ENCODE peak calls at places on chromosomes 7 and 10, in seven cellular contexts. Q, T, P, N, L, V and O are unnamed samples. For H3K9me3, the result is how much of the 10 kb centered on the place peaks cover.

GRCh38 chr7:20358762-20359282 is 28.1 kb downstream of the ITGB8 start:
- DNase-seq in P (no peak), N (no peak), V (no peak), Q (no peak), L (no peak), T (no peak), O (no peak)

GRCh38 chr10:408223-408622 is 273.0 kb downstream of the ZMYND11 start:
- DNase-seq in V (no peak), Q (no peak), T (no peak), L (no peak), P (no peak), N (no peak), O (no peak)

GRCh38 chr7:142871260-142872105 is 14.1 kb downstream of the TRPV6 start:
- DNase-seq in N (peak), T (no peak), L (no peak), Q (no peak), V (no peak), P (no peak), O (no peak)

GRCh38 chr10:47020491-47020890 is 109.3 kb downstream of the PTPN20 start:
- DNase-seq in V (no peak), P (peak), T (peak), N (peak), L (peak), Q (no peak), O (no peak)

GRCh38 chr7:135238112-135238744 is 4.6 kb downstream of the STRA8 start:
- DNase-seq in Q (no peak), N (no peak), P (no peak), T (no peak), L (no peak), V (no peak), O (no peak)

GRCh38 chr10:72883861-72884260 is 9.7 kb upstream of the OIT3 start:
- DNase-seq in N (no peak), Q (no peak), T (no peak), P (no peak), L (no peak), V (no peak), O (no peak)

GRCh38 chr10:31578951-31579350 is 259.9 kb downstream of the ZEB1 start:
- DNase-seq in T (no peak), L (no peak), P (no peak), V (no peak), Q (no peak), N (no peak), O (no peak)

GRCh38 chr7:80678703-80679102 is 40.3 kb downstream of the CD36 start:
- DNase-seq in P (no peak), V (no peak), T (no peak), Q (no peak), N (no peak), L (no peak), O (no peak)

GRCh38 chr10:94320285-94320914 is 42.3 kb downstream of the NOC3L start:
- DNase-seq in T (peak), P (no peak), L (peak), Q (peak), N (peak), V (peak), O (peak)

GRCh38 chr7:5357951-5358350 is 65.7 kb downstream of the TNRC18 start:
- DNase-seq in P (no peak), L (no peak), V (no peak), N (no peak), T (no peak), Q (no peak), O (no peak)

GRCh38 chr7:23014681-23015080 is 751 bp upstream of the HYCC1 start:
- DNase-seq in Q (no peak), P (no peak), L (no peak), T (no peak), V (no peak), N (no peak), O (no peak)

GRCh38 chr10:94023909-94024308 is 30.2 kb downstream of the PLCE1 start:
- DNase-seq in N (no peak), P (no peak), V (no peak), L (peak), T (no peak), Q (no peak), O (no peak)

GRCh38 chr10:60662917-60663614 is 115.2 kb upstream of the CDK1 start:
- DNase-seq in L (peak), N (no peak), T (no peak), V (peak), Q (no peak), P (no peak), O (no peak)

GRCh38 chr10:59971915-59972314 is 65.6 kb upstream of the CCDC6 start:
- DNase-seq in T (no peak), Q (no peak), P (no peak), V (no peak), L (peak), N (no peak), O (no peak)

GRCh38 chr7:45292481-45292880 is 134.9 kb downstream of the RAMP3 start:
- DNase-seq in T (no peak), P (no peak), N (no peak), L (peak), Q (no peak), V (no peak), O (no peak)

GRCh38 chr7:73715648-73716317 is 3.7 kb downstream of the STX1A start:
- DNase-seq in P (no peak), Q (no peak), L (peak), N (no peak), T (peak), V (peak), O (no peak)

GRCh38 chr7:145016068-145016467 is 180.2 kb upstream of the TPK1 start:
- DNase-seq in L (no peak), P (no peak), T (no peak), N (no peak), V (no peak), Q (no peak), O (no peak)

GRCh38 chr10:132687181-132687892 is 98.6 kb downstream of the NKX6-2 start:
- DNase-seq in L (no peak), T (no peak), P (peak), V (no peak), N (no peak), Q (no peak), O (no peak)

GRCh38 chr10:13658256-13658655 is 71.5 kb downstream of the PRPF18 start:
- DNase-seq in P (no peak), V (no peak), L (no peak), Q (no peak), T (no peak), N (no peak), O (no peak)

GRCh38 chr10:110634527-110635209 is 9.5 kb upstream of the RBM20 start:
- DNase-seq in L (no peak), V (peak), P (peak), Q (no peak), N (no peak), T (no peak), O (no peak)

GRCh38 chr7:130893441-130893894 is 159.5 kb upstream of the KLF14 start:
- DNase-seq in T (no peak), P (peak), L (peak), N (peak), V (peak), Q (no peak), O (no peak)

GRCh38 chr7:44093102-44093641 is 10.8 kb upstream of the POLM start:
- DNase-seq in P (no peak), V (no peak), T (no peak), Q (no peak), N (no peak), L (no peak), O (no peak)

GRCh38 chr10:131312261-131312801 is 810 bp upstream of the TCERG1L start:
- DNase-seq in P (no peak), Q (no peak), T (no peak), L (peak), V (no peak), N (no peak), O (no peak)

DNA sequence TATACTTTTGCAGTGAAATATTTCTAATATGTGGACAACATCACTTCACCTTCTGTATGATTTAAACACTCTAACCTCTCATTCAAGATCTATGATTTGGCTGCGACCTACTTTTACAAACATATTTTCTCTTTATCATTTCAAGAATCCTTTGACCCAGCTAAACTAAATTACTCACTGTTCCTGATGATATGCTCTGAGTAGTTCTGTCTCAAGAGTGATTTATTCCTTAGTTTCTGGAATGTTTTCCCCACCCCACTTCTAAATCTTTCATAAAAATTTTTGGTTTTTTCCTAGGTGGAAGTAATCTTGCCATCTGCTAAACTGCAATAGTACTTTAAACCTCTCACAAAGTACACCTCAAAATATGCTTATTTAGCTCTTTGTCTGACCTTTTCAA is 170.8 kb downstream of the DNAJC1 start:
- DNase-seq in L (no peak), N (no peak), V (no peak), Q (no peak), P (no peak), T (no peak), O (no peak)
- H3K9me3 ChIP-seq in L (under half), N (under half), V (under half), Q (under half), P (half or more), T (under half), O (under half)

GRCh38 chr10:130254168-130255061 is 118.2 kb downstream of the GLRX3 start:
- DNase-seq in T (no peak), L (no peak), N (peak), V (no peak), P (no peak), Q (no peak), O (no peak)
- H3K9me3 ChIP-seq in T (under half), L (under half), N (under half), V (under half), P (under half), Q (under half), O (under half)

DNA sequence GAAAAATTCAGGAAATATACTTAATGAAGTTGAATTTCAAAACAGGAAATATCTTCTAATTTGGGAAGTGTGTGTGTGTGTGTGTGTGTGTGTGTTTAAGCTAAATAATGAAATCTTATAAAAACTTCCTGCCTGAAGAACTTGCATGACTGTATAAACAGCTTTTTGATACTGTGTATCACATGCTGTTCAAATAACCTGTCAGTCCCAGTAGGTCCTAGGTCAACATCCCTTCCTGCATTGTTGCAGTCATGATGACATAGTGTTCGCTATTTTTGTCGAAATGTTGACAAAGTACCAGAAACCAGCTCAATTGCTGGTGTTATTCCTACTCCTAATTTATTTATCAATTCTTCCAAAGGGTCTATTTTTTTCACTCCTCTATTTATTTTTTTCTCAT is 115.7 kb downstream of the PLXDC2 start:
- DNase-seq in Q (no peak), P (no peak), N (no peak), L (peak), V (no peak), T (no peak), O (no peak)
- H3K9me3 ChIP-seq in Q (under half), P (under half), N (under half), L (under half), V (under half), T (under half), O (under half)

DNA sequence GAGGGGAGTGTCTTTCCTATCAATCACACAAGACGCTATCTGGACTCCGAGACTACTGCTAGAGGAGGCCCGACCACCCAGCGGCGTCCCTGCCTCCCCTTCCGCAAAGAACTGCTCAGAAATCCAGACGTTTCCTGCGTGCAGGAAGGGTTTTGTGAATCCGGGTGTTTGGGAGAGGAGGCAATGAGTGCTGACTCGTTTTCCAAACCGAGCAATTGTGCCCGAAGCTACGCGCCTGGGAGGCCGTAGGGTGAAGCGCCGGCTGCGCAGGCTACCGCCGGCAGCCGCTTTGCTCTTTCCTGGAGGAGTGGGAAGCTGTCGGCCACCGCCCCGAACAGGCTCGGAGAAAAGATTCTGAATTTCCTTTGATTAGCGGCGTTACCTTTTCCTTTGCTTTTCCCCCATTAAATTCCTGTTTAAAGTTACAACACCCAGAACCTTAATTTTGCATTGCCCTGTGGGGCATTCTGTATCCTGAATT is 5.3 kb downstream of the VAX1 start:
- DNase-seq in T (no peak), Q (no peak), V (no peak), L (no peak), N (no peak), P (peak), O (no peak)
- H3K9me3 ChIP-seq in T (under half), Q (under half), V (under half), L (under half), N (under half), P (under half), O (under half)

GRCh38 chr7:56474271-56474670 is 358.1 kb upstream of the NUPR2 start:
- DNase-seq in T (no peak), P (no peak), L (no peak), N (no peak), V (no peak), Q (no peak), O (no peak)

GRCh38 chr7:56471811-56472210 is 355.6 kb upstream of the NUPR2 start:
- DNase-seq in T (no peak), P (no peak), Q (no peak), V (no peak), N (no peak), L (no peak), O (no peak)
- H3K9me3 ChIP-seq in T (under half), P (half or more), Q (half or more), V (under half), N (under half), L (under half), O (under half)

GRCh38 chr7:157528785-157529341 is 192.1 kb downstream of the DNAJB6 start:
- DNase-seq in L (no peak), P (peak), V (no peak), T (no peak), Q (no peak), N (no peak), O (no peak)
- H3K9me3 ChIP-seq in L (under half), P (under half), V (under half), T (under half), Q (under half), N (under half), O (under half)

GRCh38 chr7:157484411-157485081 is 147.7 kb downstream of the DNAJB6 start:
- DNase-seq in Q (no peak), P (peak), T (no peak), N (no peak), L (no peak), V (no peak), O (no peak)
- H3K9me3 ChIP-seq in Q (under half), P (under half), T (under half), N (under half), L (under half), V (under half), O (under half)

GRCh38 chr7:49294611-49295010 is 370.3 kb downstream of the CDC14C start:
- DNase-seq in N (no peak), T (no peak), V (no peak), Q (no peak), P (no peak), L (no peak), O (no peak)

GRCh38 chr7:49297958-49298357 is 373.6 kb downstream of the CDC14C start:
- DNase-seq in Q (no peak), V (no peak), L (no peak), P (no peak), T (no peak), N (no peak), O (no peak)

DNA sequence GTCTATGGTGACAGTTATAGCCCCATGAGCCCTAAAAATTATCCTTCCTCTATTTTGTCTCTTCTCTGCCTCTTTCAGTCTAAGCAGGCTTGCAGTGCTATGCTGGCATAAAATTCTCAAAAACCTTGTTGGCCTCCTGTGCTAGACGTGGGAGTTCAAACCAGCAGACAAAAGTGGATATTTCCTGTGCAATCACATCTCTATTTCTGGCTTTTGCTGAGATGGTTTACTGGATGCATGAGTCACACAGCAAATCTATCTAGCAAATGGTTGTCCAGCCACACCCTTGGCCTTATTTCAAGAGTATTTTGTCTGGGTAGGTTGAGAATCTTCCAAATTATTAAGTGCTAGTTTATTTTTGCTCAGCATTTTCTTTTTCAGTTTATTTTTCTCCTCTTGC is 370.8 kb downstream of the CDC14C start:
- DNase-seq in P (no peak), Q (no peak), T (peak), N (no peak), V (no peak), L (peak), O (no peak)
- H3K9me3 ChIP-seq in P (under half), Q (under half), T (under half), N (under half), V (under half), L (under half), O (under half)

GRCh38 chr7:54758702-54759665 is at the start of gene SEC61G:
- DNase-seq in T (peak), Q (peak), P (peak), L (peak), N (peak), V (peak), O (peak)
- H3K9me3 ChIP-seq in T (under half), Q (under half), P (under half), L (under half), N (under half), V (under half), O (under half)